ENCODE peak calls at places on chromosomes 16 and 17, in six cellular contexts. One of them, this sample, is unnamed.

GRCh38 chr16:85152414-85153030 is 40.2 kb upstream of the CIBAR2 start:
- DNase-seq in spleen: no peak
- DNase-seq in body of pancreas: no peak
- DNase-seq in GM12878: no peak
- DNase-seq in lower lobe of right lung: no peak
- DNase-seq in IMR-90: no peak
- DNase-seq in this sample: peak; percentile 89

GRCh38 chr16:72986011-72986410 is 61.9 kb downstream of the ZFHX3 start:
- DNase-seq in spleen: no peak
- DNase-seq in body of pancreas: no peak
- DNase-seq in GM12878: no peak
- DNase-seq in lower lobe of right lung: no peak
- DNase-seq in IMR-90: no peak
- DNase-seq in this sample: peak; percentile 13

GRCh38 chr17:70268383-70268782 is 99.1 kb downstream of the KCNJ2 start:
- DNase-seq in spleen: no peak
- DNase-seq in body of pancreas: no peak
- DNase-seq in GM12878: no peak
- DNase-seq in lower lobe of right lung: no peak
- DNase-seq in IMR-90: no peak
- DNase-seq in this sample: no peak

GRCh38 chr16:88941051-88941932 is 35.7 kb downstream of the CBFA2T3 start:
- DNase-seq in spleen: peak; percentile 88
- DNase-seq in body of pancreas: peak; percentile 61
- DNase-seq in GM12878: no peak
- DNase-seq in lower lobe of right lung: no peak
- DNase-seq in IMR-90: no peak
- DNase-seq in this sample: no peak

GRCh38 chr16:57639172-57639571 is 10.7 kb downstream of the ADGRG1 start:
- DNase-seq in spleen: no peak
- DNase-seq in body of pancreas: peak; percentile 86
- DNase-seq in GM12878: no peak
- DNase-seq in lower lobe of right lung: peak; percentile 56
- DNase-seq in IMR-90: no peak
- DNase-seq in this sample: peak; percentile 78

GRCh38 chr17:15649861-15650391 is 30.4 kb upstream of the FBXW10B start:
- DNase-seq in spleen: no peak
- DNase-seq in body of pancreas: peak; percentile 40
- DNase-seq in GM12878: no peak
- DNase-seq in lower lobe of right lung: no peak
- DNase-seq in IMR-90: peak; percentile 55
- DNase-seq in this sample: no peak

GRCh38 chr17:57987582-57988300 is at the start of gene VEZF1:
- DNase-seq in spleen: peak; percentile 96
- DNase-seq in body of pancreas: peak; percentile 75
- DNase-seq in GM12878: no peak
- DNase-seq in lower lobe of right lung: peak; percentile 90
- DNase-seq in IMR-90: peak; percentile 44
- DNase-seq in this sample: peak; percentile 80

GRCh38 chr17:64658931-64659330 is 3.2 kb downstream of the SMURF2 start:
- DNase-seq in spleen: no peak
- DNase-seq in body of pancreas: no peak
- DNase-seq in GM12878: no peak
- DNase-seq in lower lobe of right lung: no peak
- DNase-seq in IMR-90: peak; percentile 90
- DNase-seq in this sample: no peak

GRCh38 chr16:66927918-66928649 is 2.7 kb upstream of the RRAD start:
- DNase-seq in spleen: no peak
- DNase-seq in body of pancreas: no peak
- DNase-seq in GM12878: no peak
- DNase-seq in lower lobe of right lung: no peak
- DNase-seq in IMR-90: peak; percentile 50
- DNase-seq in this sample: peak; percentile 48

GRCh38 chr17:7951143-7951792 is 19.3 kb downstream of the CNTROB start:
- DNase-seq in spleen: no peak
- DNase-seq in body of pancreas: no peak
- DNase-seq in GM12878: peak; percentile 45
- DNase-seq in lower lobe of right lung: no peak
- DNase-seq in IMR-90: no peak
- DNase-seq in this sample: no peak

GRCh38 chr16:1028056-1028455 is 44.5 kb upstream of the SSTR5 start:
- DNase-seq in spleen: no peak
- DNase-seq in body of pancreas: no peak
- DNase-seq in GM12878: no peak
- DNase-seq in lower lobe of right lung: no peak
- DNase-seq in IMR-90: no peak
- DNase-seq in this sample: no peak

GRCh38 chr17:19768046-19768782 is 20.1 kb upstream of the ALDH3A1 start:
- DNase-seq in spleen: no peak
- DNase-seq in body of pancreas: no peak
- DNase-seq in GM12878: no peak
- DNase-seq in lower lobe of right lung: no peak
- DNase-seq in IMR-90: no peak
- DNase-seq in this sample: no peak

GRCh38 chr17:63439682-63440081 is 6.4 kb downstream of the CYB561 start:
- DNase-seq in spleen: no peak
- DNase-seq in body of pancreas: no peak
- DNase-seq in GM12878: no peak
- DNase-seq in lower lobe of right lung: no peak
- DNase-seq in IMR-90: peak; percentile 51
- DNase-seq in this sample: no peak

GRCh38 chr17:80270836-80271235 is 10.2 kb downstream of the RNF213 start:
- DNase-seq in spleen: no peak
- DNase-seq in body of pancreas: no peak
- DNase-seq in GM12878: no peak
- DNase-seq in lower lobe of right lung: no peak
- DNase-seq in IMR-90: no peak
- DNase-seq in this sample: no peak

GRCh38 chr16:79003026-79003617 is 597.4 kb downstream of the MAF start:
- DNase-seq in spleen: no peak
- DNase-seq in body of pancreas: no peak
- DNase-seq in GM12878: no peak
- DNase-seq in lower lobe of right lung: no peak
- DNase-seq in IMR-90: no peak
- DNase-seq in this sample: no peak

GRCh38 chr16:4327782-4328579 is 12.1 kb downstream of the GLIS2 start:
- DNase-seq in spleen: peak; percentile 90
- DNase-seq in body of pancreas: peak; percentile 89
- DNase-seq in GM12878: no peak
- DNase-seq in lower lobe of right lung: peak; percentile 84
- DNase-seq in IMR-90: peak; percentile 69
- DNase-seq in this sample: peak; percentile 41

GRCh38 chr16:24776486-24777220 is 47.2 kb downstream of the TNRC6A start:
- DNase-seq in spleen: no peak
- DNase-seq in body of pancreas: peak; percentile 28
- DNase-seq in GM12878: no peak
- DNase-seq in lower lobe of right lung: no peak
- DNase-seq in IMR-90: peak; percentile 33
- DNase-seq in this sample: no peak

GRCh38 chr17:59962739-59963318 is 1.7 kb downstream of the RNFT1 start:
- DNase-seq in spleen: no peak
- DNase-seq in body of pancreas: no peak
- DNase-seq in GM12878: no peak
- DNase-seq in lower lobe of right lung: no peak
- DNase-seq in IMR-90: no peak
- DNase-seq in this sample: no peak

GRCh38 chr17:81387235-81388060 is 7.8 kb upstream of the BAHCC1 start:
- DNase-seq in spleen: no peak
- DNase-seq in body of pancreas: peak; percentile 63
- DNase-seq in GM12878: no peak
- DNase-seq in lower lobe of right lung: peak; percentile 70
- DNase-seq in IMR-90: peak; percentile 57
- DNase-seq in this sample: peak; percentile 82

GRCh38 chr17:81388091-81388611 is 7.1 kb upstream of the BAHCC1 start:
- DNase-seq in spleen: no peak
- DNase-seq in body of pancreas: no peak
- DNase-seq in GM12878: no peak
- DNase-seq in lower lobe of right lung: no peak
- DNase-seq in IMR-90: no peak
- DNase-seq in this sample: peak; percentile 53

GRCh38 chr17:81390029-81390428 is 5.2 kb upstream of the BAHCC1 start:
- DNase-seq in spleen: no peak
- DNase-seq in body of pancreas: no peak
- DNase-seq in GM12878: no peak
- DNase-seq in lower lobe of right lung: no peak
- DNase-seq in IMR-90: no peak
- DNase-seq in this sample: no peak

GRCh38 chr17:81389585-81389984 is 5.7 kb upstream of the BAHCC1 start:
- DNase-seq in spleen: no peak
- DNase-seq in body of pancreas: no peak
- DNase-seq in GM12878: no peak
- DNase-seq in lower lobe of right lung: no peak
- DNase-seq in IMR-90: no peak
- DNase-seq in this sample: no peak

GRCh38 chr17:81388612-81389367 is 6.5 kb upstream of the BAHCC1 start:
- DNase-seq in spleen: no peak
- DNase-seq in body of pancreas: no peak
- DNase-seq in GM12878: no peak
- DNase-seq in lower lobe of right lung: no peak
- DNase-seq in IMR-90: no peak
- DNase-seq in this sample: peak; percentile 86
- H3K4me1 ChIP-seq in spleen: peaks cover 43% of the 10 kb centered on the region
- H3K4me1 ChIP-seq in body of pancreas: peaks cover 48% of the 10 kb centered on the region
- H3K4me1 ChIP-seq in GM12878: no peaks in the 10 kb centered on the region
- H3K4me1 ChIP-seq in lower lobe of right lung: peaks cover 57% of the 10 kb centered on the region
- H3K4me1 ChIP-seq in IMR-90: peaks cover 20% of the 10 kb centered on the region
- H3K4me1 ChIP-seq in this sample: peaks cover 45% of the 10 kb centered on the region

GRCh38 chr16:31897283-31897682 is 23.7 kb downstream of the ZNF267 start:
- DNase-seq in spleen: no peak
- DNase-seq in body of pancreas: no peak
- DNase-seq in GM12878: no peak
- DNase-seq in lower lobe of right lung: no peak
- DNase-seq in IMR-90: no peak
- DNase-seq in this sample: no peak
- H3K9me3 ChIP-seq in spleen: peaks cover 50% of the 10 kb centered on the region
- H3K9me3 ChIP-seq in body of pancreas: no peaks in the 10 kb centered on the region
- H3K9me3 ChIP-seq in GM12878: peaks cover 42% of the 10 kb centered on the region
- H3K9me3 ChIP-seq in lower lobe of right lung: peaks cover 32% of the 10 kb centered on the region
- H3K9me3 ChIP-seq in IMR-90: peaks cover 13% of the 10 kb centered on the region
- H3K9me3 ChIP-seq in this sample: peaks cover 12% of the 10 kb centered on the region

DNA sequence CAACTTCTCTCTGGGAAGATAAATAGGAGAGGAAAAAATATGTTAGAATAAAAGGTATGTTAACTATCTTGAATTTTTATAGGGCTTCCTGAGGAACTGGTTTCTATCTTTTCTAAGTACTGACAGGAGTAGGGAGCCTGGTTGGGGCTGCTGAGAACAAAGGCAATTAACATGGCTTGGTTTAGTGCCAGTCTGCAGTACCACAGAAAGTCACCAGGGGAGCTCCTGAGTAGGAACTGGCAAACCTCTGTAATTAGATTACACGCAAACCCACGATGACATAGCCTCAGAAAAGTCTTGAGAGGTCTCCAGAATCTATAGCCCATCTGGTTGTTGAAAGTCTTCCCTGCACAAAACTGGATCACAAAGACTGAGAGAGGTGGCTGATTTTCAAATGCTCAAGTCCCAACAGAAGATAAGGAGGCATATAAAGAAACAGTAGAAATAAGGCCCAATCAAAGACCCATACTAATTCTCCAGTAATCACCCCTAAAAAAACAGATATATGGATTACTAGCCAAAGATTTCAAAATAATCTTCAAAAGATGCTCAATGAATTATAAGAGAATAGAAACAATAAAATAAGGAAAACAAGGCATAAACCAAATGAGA is 11.7 kb upstream of the CNTNAP4 start:
- DNase-seq in spleen: no peak
- DNase-seq in body of pancreas: peak; percentile 22
- DNase-seq in GM12878: no peak
- DNase-seq in lower lobe of right lung: no peak
- DNase-seq in IMR-90: peak; percentile 1
- DNase-seq in this sample: peak; percentile 15
- H3K36me3 ChIP-seq in spleen: no peaks in the 10 kb centered on the region
- H3K36me3 ChIP-seq in body of pancreas: no peaks in the 10 kb centered on the region
- H3K36me3 ChIP-seq in GM12878: no peaks in the 10 kb centered on the region
- H3K36me3 ChIP-seq in lower lobe of right lung: no peaks in the 10 kb centered on the region
- H3K36me3 ChIP-seq in IMR-90: no peaks in the 10 kb centered on the region
- H3K36me3 ChIP-seq in this sample: no peaks in the 10 kb centered on the region

GRCh38 chr17:66469890-66470289 is 167.5 kb downstream of the PRKCA start:
- DNase-seq in spleen: no peak
- DNase-seq in body of pancreas: no peak
- DNase-seq in GM12878: no peak
- DNase-seq in lower lobe of right lung: no peak
- DNase-seq in IMR-90: no peak
- DNase-seq in this sample: no peak
- H3K4me1 ChIP-seq in spleen: peaks cover 29% of the 10 kb centered on the region
- H3K4me1 ChIP-seq in body of pancreas: peaks cover 20% of the 10 kb centered on the region
- H3K4me1 ChIP-seq in GM12878: peaks cover 25% of the 10 kb centered on the region
- H3K4me1 ChIP-seq in lower lobe of right lung: peaks cover 42% of the 10 kb centered on the region
- H3K4me1 ChIP-seq in IMR-90: peaks cover 29% of the 10 kb centered on the region
- H3K4me1 ChIP-seq in this sample: peaks cover 44% of the 10 kb centered on the region

This sample was measured in SJCRH30.